ENCODE peak calls at places on chromosomes 11 and 22, in four cellular contexts. E is heart right ventricle, I is right cardiac atrium, F is Right ventricle myocardium superior. R is an unnamed sample.

GRCh38 chr22:40965936-40966557 is 14.9 kb downstream of the RBX1 start:
- ATAC-seq in E (peak), I (no peak), F (peak), R (no peak)

GRCh38 chr11:61353109-61354067 is 8.3 kb downstream of the CYB561A3 start:
- ATAC-seq in E (no peak), I (no peak), F (no peak), R (no peak)

GRCh38 chr22:44080936-44081853 is 57.1 kb downstream of the PARVB start:
- ATAC-seq in E (no peak), I (peak), F (no peak), R (peak)

GRCh38 chr11:119504366-119504765 is 81.4 kb upstream of the THY1 start:
- ATAC-seq in E (no peak), I (no peak), F (no peak), R (no peak)

GRCh38 chr11:78812513-78813293 is 238.0 kb upstream of the NARS2 start:
- ATAC-seq in E (peak), I (peak), F (peak), R (peak)

GRCh38 chr11:62974848-62975522 is 9.8 kb downstream of the SLC22A6 start:
- ATAC-seq in E (peak), I (peak), F (peak), R (no peak)

GRCh38 chr22:39933741-39934140 is 26.5 kb upstream of the TMA7B start:
- ATAC-seq in E (no peak), I (no peak), F (no peak), R (no peak)

GRCh38 chr11:86551286-86551685 is 121.1 kb downstream of the ME3 start:
- ATAC-seq in E (peak), I (peak), F (peak), R (peak)

GRCh38 chr11:21066030-21066429 is 396.6 kb downstream of the NELL1 start:
- ATAC-seq in E (no peak), I (no peak), F (no peak), R (no peak)

GRCh38 chr22:43802897-43803495 is 9.1 kb downstream of the EFCAB6 start:
- ATAC-seq in E (no peak), I (no peak), F (no peak), R (no peak)

GRCh38 chr11:75966546-75967287 is 151.7 kb downstream of the UVRAG start:
- ATAC-seq in E (no peak), I (no peak), F (no peak), R (no peak)

GRCh38 chr11:83122766-83123165 is 34.2 kb upstream of the PCF11 start:
- ATAC-seq in E (no peak), I (no peak), F (no peak), R (no peak)

GRCh38 chr11:96554236-96554635 is 164.4 kb downstream of the JRKL start:
- ATAC-seq in E (no peak), I (no peak), F (no peak), R (no peak)